ENCODE peak calls at places on chromosomes 2 and 18, in seven cellular contexts. Z is IMR-90, U is neural progenitor cell, A is fibroblast of lung, B is tibial nerve, I is OCI-LY7, C is right atrium auricular region. V is an unnamed sample.

GRCh38 chr2:232839680-232840079 is 30.4 kb upstream of the SNORC start:
- DNase-seq in B (peak), A (no peak), Z (no peak), U (no peak), I (no peak), C (no peak), V (no peak)

GRCh38 chr2:173986805-173987204 is 21.6 kb upstream of the SP3 start:
- DNase-seq in A (peak), C (peak), B (no peak), Z (peak), I (no peak), U (no peak), V (no peak)

GRCh38 chr2:112629823-112630222 is 15.9 kb upstream of the SLC20A1 start:
- DNase-seq in A (no peak), Z (no peak), B (no peak), C (peak), U (no peak), I (no peak), V (no peak)

GRCh38 chr2:96143848-96144480 is 1.3 kb downstream of the DUSP2 start:
- DNase-seq in U (peak), C (no peak), B (no peak), I (peak), Z (no peak), A (no peak), V (peak)

GRCh38 chr2:74332550-74333174 is 10.6 kb downstream of the SLC4A5 start:
- DNase-seq in Z (no peak), U (no peak), C (no peak), I (no peak), A (no peak), B (no peak), V (no peak)

GRCh38 chr2:224101820-224102630 is 62.9 kb upstream of the SERPINE2 start:
- DNase-seq in Z (peak), B (no peak), U (no peak), C (no peak), A (peak), I (no peak), V (no peak)

GRCh38 chr18:8548186-8548585 is 61.1 kb upstream of the RAB12 start:
- DNase-seq in B (no peak), C (no peak), Z (peak), I (no peak), A (no peak), U (no peak), V (no peak)

GRCh38 chr2:187499941-187500532 is 52.0 kb upstream of the CALCRL start:
- DNase-seq in A (peak), U (peak), I (peak), B (peak), C (no peak), Z (peak), V (peak)

GRCh38 chr18:23994361-23994902 is 20.1 kb upstream of the TTC39C start:
- DNase-seq in A (peak), Z (peak), U (peak), B (no peak), I (no peak), C (peak), V (peak)

GRCh38 chr2:26536371-26537068 is 58.6 kb upstream of the OTOF start:
- DNase-seq in I (no peak), U (no peak), B (no peak), C (no peak), A (no peak), Z (no peak), V (no peak)

GRCh38 chr18:2971741-2972552 is 41.0 kb downstream of the LPIN2 start:
- DNase-seq in U (no peak), I (peak), C (peak), B (no peak), Z (no peak), A (no peak), V (peak)

GRCh38 chr2:143284087-143284675 is 155.0 kb downstream of the ARHGAP15 start:
- DNase-seq in Z (peak), C (no peak), B (no peak), I (peak), U (peak), A (peak), V (peak)

GRCh38 chr2:86453838-86454237 is 12.7 kb downstream of the KDM3A start:
- DNase-seq in U (no peak), C (peak), B (peak), Z (peak), I (no peak), A (peak), V (no peak)

GRCh38 chr18:79093986-79094385 is 24.8 kb downstream of the ATP9B start:
- DNase-seq in C (no peak), B (no peak), A (no peak), U (no peak), I (no peak), Z (no peak), V (no peak)

GRCh38 chr2:47602996-47603395 is 179.9 kb upstream of the MSH6 start:
- DNase-seq in C (no peak), A (peak), B (no peak), I (no peak), U (no peak), Z (peak), V (no peak)

GRCh38 chr2:194003911-194004310 is 1653.1 kb upstream of the SLC39A10 start:
- DNase-seq in A (no peak), I (no peak), B (no peak), Z (no peak), C (no peak), U (no peak), V (no peak)

GRCh38 chr2:157329524-157329923 is 3.9 kb upstream of the ERMN start:
- DNase-seq in C (no peak), Z (no peak), B (no peak), U (no peak), I (no peak), A (no peak), V (no peak)

GRCh38 chr2:204170419-204170818 is 233.9 kb downstream of the ICOS start:
- DNase-seq in U (no peak), A (peak), C (no peak), Z (no peak), B (no peak), I (no peak), V (no peak)

GRCh38 chr18:49572935-49573334 is 11.1 kb downstream of the LIPG start:
- DNase-seq in B (no peak), I (no peak), U (peak), A (no peak), C (no peak), Z (no peak), V (no peak)

GRCh38 chr18:10499230-10499629 is 26.6 kb upstream of the NAPG start:
- DNase-seq in C (no peak), B (no peak), Z (no peak), A (no peak), I (no peak), U (no peak), V (peak)

GRCh38 chr2:233416199-233416598 is 61.9 kb downstream of the DGKD start:
- DNase-seq in C (peak), U (no peak), B (no peak), Z (no peak), A (no peak), I (no peak), V (no peak)

GRCh38 chr18:76458522-76459311 is 36.3 kb downstream of the ZNF516 start:
- DNase-seq in Z (no peak), A (no peak), B (no peak), C (peak), U (no peak), I (no peak), V (no peak)

GRCh38 chr2:169507698-169508097 is 1.8 kb upstream of the KLHL41 start:
- DNase-seq in A (peak), U (no peak), I (no peak), Z (peak), C (no peak), B (no peak), V (no peak)

GRCh38 chr2:42876280-42876840 is 84.0 kb upstream of the HAAO start:
- DNase-seq in C (no peak), A (peak), Z (no peak), B (no peak), I (no peak), U (no peak), V (no peak)

GRCh38 chr2:173204316-173204715 is 128.7 kb downstream of the MAP3K20 start:
- DNase-seq in A (no peak), U (no peak), C (no peak), I (no peak), Z (no peak), B (no peak), V (no peak)

GRCh38 chr2:28346587-28346986 is 46.1 kb upstream of the FOSL2 start:
- DNase-seq in A (peak), B (no peak), I (no peak), Z (peak), U (no peak), C (no peak), V (no peak)

GRCh38 chr2:142294225-142294624 is 163.4 kb upstream of the LRP1B start:
- DNase-seq in U (no peak), B (no peak), I (no peak), A (no peak), C (no peak), Z (no peak), V (no peak)

GRCh38 chr2:215747244-215747620 is 266.1 kb downstream of the MREG start:
- DNase-seq in I (no peak), B (no peak), U (no peak), C (no peak), Z (peak), A (no peak), V (no peak)

GRCh38 chr2:184463102-184463865 is 135.0 kb upstream of the ZNF804A start:
- DNase-seq in C (no peak), A (no peak), Z (no peak), U (no peak), B (no peak), I (peak), V (no peak)

GRCh38 chr2:159066541-159067156 is 98.2 kb downstream of the TANC1 start:
- DNase-seq in I (no peak), C (no peak), U (no peak), Z (no peak), A (no peak), B (no peak), V (no peak)

GRCh38 chr2:199662245-199662644 is 188.7 kb downstream of the FTCDNL1 start:
- DNase-seq in C (no peak), Z (no peak), I (no peak), B (no peak), U (peak), A (no peak), V (no peak)

GRCh38 chr2:42935692-42936631 is 143.6 kb upstream of the HAAO start:
- DNase-seq in Z (no peak), U (no peak), B (no peak), A (no peak), C (no peak), I (no peak), V (peak)

GRCh38 chr2:169415233-169415748 is 53.0 kb upstream of the LRP2 start:
- DNase-seq in B (no peak), Z (no peak), A (no peak), I (peak), C (no peak), U (no peak), V (no peak)

GRCh38 chr2:126850951-126851350 is 47.7 kb upstream of the TEX51 start:
- DNase-seq in U (no peak), Z (no peak), A (no peak), B (no peak), C (peak), I (no peak), V (no peak)

GRCh38 chr2:10301946-10302478 is 692 bp upstream of the HPCAL1 start:
- DNase-seq in C (no peak), I (peak), Z (no peak), U (peak), A (no peak), B (no peak), V (peak)

GRCh38 chr2:218435003-218435982 is 16.4 kb downstream of the VIL1 start:
- DNase-seq in C (no peak), U (peak), Z (peak), A (no peak), I (no peak), B (no peak), V (no peak)

GRCh38 chr2:51516667-51517066 is 484.7 kb upstream of the NRXN1 start:
- DNase-seq in Z (peak), C (no peak), B (no peak), I (no peak), A (no peak), U (no peak), V (no peak)

GRCh38 chr2:168114619-168115018 is 132.8 kb downstream of the STK39 start:
- DNase-seq in Z (no peak), C (no peak), A (no peak), I (no peak), B (no peak), U (no peak), V (no peak)

GRCh38 chr2:168114021-168114420 is 133.4 kb downstream of the STK39 start:
- DNase-seq in U (no peak), I (no peak), B (no peak), C (no peak), Z (no peak), A (no peak), V (no peak)

GRCh38 chr2:168118733-168119518 is 128.5 kb downstream of the STK39 start:
- DNase-seq in Z (peak), I (peak), B (no peak), U (peak), A (peak), C (no peak), V (peak)

GRCh38 chr2:168119519-168120141 is 127.8 kb downstream of the STK39 start:
- DNase-seq in U (peak), I (peak), Z (peak), C (no peak), B (no peak), A (peak), V (peak)

DNA sequence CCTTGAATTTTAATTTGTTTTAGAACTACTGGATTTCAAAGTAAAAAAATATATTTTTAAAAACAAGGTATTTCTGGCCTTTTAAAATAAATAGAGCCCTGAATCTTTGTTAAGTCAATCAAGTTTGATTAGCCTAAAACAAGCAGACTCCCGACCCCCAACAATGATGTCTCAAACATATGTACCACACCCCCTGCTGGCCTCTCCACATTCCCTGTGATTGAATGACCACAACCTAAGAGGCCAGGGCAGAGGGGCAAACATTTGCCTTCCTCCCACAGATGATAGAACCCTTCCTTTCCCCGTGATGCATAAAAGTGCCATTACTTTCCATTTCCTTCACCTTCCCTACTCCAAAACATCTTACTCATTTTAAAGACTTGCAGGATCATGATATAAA is 130.9 kb downstream of the STK39 start:
- DNase-seq in C (no peak), A (peak), Z (peak), I (no peak), U (peak), B (no peak), V (no peak)
- TF ChIP-seq CTCF in C (no peak), A (peak), Z (peak), I (peak), U (peak), B (no peak), V (no peak)

GRCh38 chr2:40955635-40956034 is 503.7 kb upstream of the SLC8A1 start:
- DNase-seq in C (no peak), Z (no peak), A (peak), B (no peak), I (peak), U (no peak), V (no peak)
- TF ChIP-seq CTCF in C (no peak), Z (no peak), A (no peak), B (no peak), I (peak), U (no peak), V (no peak)

GRCh38 chr18:27017901-27018500 is 152.5 kb upstream of the AQP4 start:
- DNase-seq in U (peak), Z (no peak), C (no peak), I (peak), A (no peak), B (no peak), V (no peak)
- TF ChIP-seq CTCF in U (peak), Z (peak), C (peak), I (peak), A (peak), B (peak), V (no peak)

GRCh38 chr2:15127251-15127650 is 433.9 kb downstream of the NBAS start:
- DNase-seq in B (no peak), Z (no peak), A (no peak), C (no peak), I (no peak), U (no peak), V (no peak)
- TF ChIP-seq CTCF in B (no peak), Z (no peak), A (no peak), C (no peak), I (no peak), U (no peak), V (no peak)

GRCh38 chr2:60318544-60318943 is 234.9 kb downstream of the BCL11A start:
- DNase-seq in B (no peak), A (no peak), C (no peak), Z (no peak), U (peak), I (peak), V (no peak)
- TF ChIP-seq CTCF in B (no peak), A (no peak), C (no peak), Z (no peak), U (peak), I (peak), V (no peak)

DNA sequence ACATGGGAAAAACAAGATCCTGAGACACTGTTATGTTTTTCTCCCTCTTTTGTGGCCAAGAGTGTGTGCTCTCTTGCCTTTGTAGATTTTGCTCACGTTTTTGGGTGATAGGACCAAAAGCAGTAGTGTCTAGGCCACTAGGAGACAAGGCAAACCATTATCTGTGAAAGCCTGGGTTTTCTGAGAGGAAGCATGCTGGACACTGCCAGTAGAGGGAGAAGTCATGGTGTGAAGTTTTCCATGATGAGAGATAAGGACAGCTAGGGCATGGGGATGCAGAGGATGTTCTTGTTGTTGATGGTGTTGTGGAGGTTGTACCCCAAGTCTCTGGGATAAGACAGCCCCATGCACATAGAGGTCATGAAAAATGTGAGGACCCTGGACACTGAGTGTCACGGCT is 285.3 kb downstream of the SOX11 start:
- DNase-seq in I (no peak), A (no peak), Z (no peak), C (no peak), B (no peak), U (no peak), V (no peak)
- TF ChIP-seq CTCF in I (peak), A (no peak), Z (no peak), C (no peak), B (no peak), U (no peak), V (no peak)

GRCh38 chr2:54502731-54503130 is 46.6 kb downstream of the SPTBN1 start:
- DNase-seq in B (no peak), C (no peak), Z (no peak), U (no peak), A (no peak), I (no peak), V (no peak)

GRCh38 chr2:54500404-54501147 is 44.4 kb downstream of the SPTBN1 start:
- DNase-seq in B (no peak), A (no peak), Z (no peak), I (no peak), U (no peak), C (no peak), V (no peak)

GRCh38 chr2:54503828-54504227 is 47.7 kb downstream of the SPTBN1 start:
- DNase-seq in I (no peak), U (no peak), A (no peak), B (no peak), C (no peak), Z (no peak), V (no peak)

GRCh38 chr2:54504866-54505265 is 48.7 kb downstream of the SPTBN1 start:
- DNase-seq in A (no peak), B (no peak), U (no peak), C (no peak), I (no peak), Z (peak), V (no peak)

DNA sequence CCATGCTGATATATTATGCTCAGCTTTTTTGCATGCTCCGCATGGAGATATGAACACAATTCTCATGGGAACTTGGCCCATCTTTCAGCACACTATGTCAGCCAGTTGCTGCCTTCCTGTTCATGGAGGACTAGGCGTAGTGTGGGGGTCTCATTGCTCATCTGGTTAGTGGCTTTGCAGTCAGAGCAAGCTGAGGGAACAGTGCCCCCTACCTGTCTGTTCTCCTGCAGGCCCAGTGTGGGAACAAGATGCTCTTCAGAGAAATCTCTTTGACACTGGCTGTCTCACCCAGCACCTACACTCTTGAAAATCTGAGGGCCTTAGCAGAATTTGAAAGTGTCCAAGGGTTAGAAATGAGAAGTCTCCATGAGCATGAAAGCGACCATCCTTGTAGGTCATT is 47.1 kb downstream of the SPTBN1 start:
- DNase-seq in I (peak), U (peak), B (no peak), Z (peak), C (no peak), A (peak), V (peak)
- TF ChIP-seq CTCF in I (peak), U (peak), B (peak), Z (peak), C (peak), A (peak), V (peak)

GRCh38 chr2:227817940-227818568 is 4.4 kb downstream of the CCL20 start:
- DNase-seq in B (peak), Z (peak), U (peak), A (peak), I (no peak), C (peak), V (peak)
- TF ChIP-seq CTCF in B (no peak), Z (peak), U (no peak), A (peak), I (no peak), C (no peak), V (no peak)

V was measured in activated CD8-positive, alpha-beta T cell treated with anti-CD3 and anti-CD28 coated beads for 36 hours.